ENCODE peak calls at places on chromosomes 4 and X, in six cellular contexts. D, G, X, H, Z and N are unnamed samples.

GRCh38 chr4:36187723-36188333 is 56.5 kb downstream of the ARAP2 start:
- DNase-seq in D (no peak), G (peak), X (no peak), H (no peak), Z (no peak), N (no peak)

GRCh38 chrX:24242649-24243556 is 71.0 kb downstream of the SUPT20HL2 start:
- DNase-seq in D (peak), G (peak), X (peak), H (peak), Z (peak), N (no peak)

GRCh38 chrX:39764441-39764914 is 333.3 kb downstream of the BCOR start:
- DNase-seq in D (peak), G (peak), X (no peak), H (no peak), Z (no peak), N (no peak)

GRCh38 chrX:40418413-40419195 is 162.2 kb upstream of the ATP6AP2 start:
- DNase-seq in D (no peak), G (peak), X (peak), H (no peak), Z (no peak), N (no peak)

GRCh38 chr4:105895609-105896460 is 564 bp downstream of the NPNT start:
- DNase-seq in D (peak), G (no peak), X (peak), H (no peak), Z (peak), N (no peak)

GRCh38 chrX:13938053-13938765 is 91.5 kb downstream of the GEMIN8 start:
- DNase-seq in D (peak), G (peak), X (peak), H (no peak), Z (peak), N (no peak)

GRCh38 chr4:181289203-181289602 is 954.0 kb upstream of the TENM3 start:
- DNase-seq in D (no peak), G (no peak), X (no peak), H (no peak), Z (no peak), N (no peak)

GRCh38 chr4:8198906-8199593 is at the start of gene SH3TC1:
- DNase-seq in D (peak), G (peak), X (peak), H (peak), Z (peak), N (peak)

GRCh38 chr4:73021634-73022033 is 47.9 kb downstream of the COX18 start:
- DNase-seq in D (no peak), G (peak), X (peak), H (no peak), Z (no peak), N (peak)

GRCh38 chrX:43655151-43655676 is 885 bp upstream of the MAOA start:
- DNase-seq in D (peak), G (no peak), X (peak), H (peak), Z (peak), N (no peak)

DNA sequence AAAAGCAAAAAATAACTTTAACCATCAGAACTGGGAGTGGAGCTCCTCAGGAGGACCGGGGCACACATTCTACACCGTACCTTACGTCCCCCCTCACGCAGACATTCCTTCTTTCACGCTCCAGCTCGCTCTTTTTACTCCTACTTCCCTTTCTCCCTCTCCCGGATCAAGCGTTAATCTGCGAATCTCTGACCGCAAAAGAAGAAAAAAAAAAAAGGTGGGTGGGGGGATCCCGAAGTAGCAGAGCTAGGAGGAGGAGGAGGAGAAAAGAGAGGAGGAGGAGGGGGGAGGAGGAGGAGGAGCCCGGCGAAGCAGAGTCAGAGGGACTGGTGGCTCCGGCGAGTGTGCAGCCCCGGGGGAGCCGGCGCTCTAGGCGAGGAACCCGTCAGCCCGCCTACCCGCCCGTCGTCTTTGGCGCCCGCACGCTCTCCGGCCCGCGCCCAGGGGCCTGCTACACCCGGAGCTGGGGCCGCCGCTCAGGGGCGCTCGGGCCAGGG is at the start of gene NHSL2:
- DNase-seq in D (peak), G (no peak), X (peak), H (no peak), Z (peak), N (no peak)
- TF ChIP-seq POLR2A in D (no peak), G (no peak), X (no peak), H (no peak), Z (no peak), N (no peak)

DNA sequence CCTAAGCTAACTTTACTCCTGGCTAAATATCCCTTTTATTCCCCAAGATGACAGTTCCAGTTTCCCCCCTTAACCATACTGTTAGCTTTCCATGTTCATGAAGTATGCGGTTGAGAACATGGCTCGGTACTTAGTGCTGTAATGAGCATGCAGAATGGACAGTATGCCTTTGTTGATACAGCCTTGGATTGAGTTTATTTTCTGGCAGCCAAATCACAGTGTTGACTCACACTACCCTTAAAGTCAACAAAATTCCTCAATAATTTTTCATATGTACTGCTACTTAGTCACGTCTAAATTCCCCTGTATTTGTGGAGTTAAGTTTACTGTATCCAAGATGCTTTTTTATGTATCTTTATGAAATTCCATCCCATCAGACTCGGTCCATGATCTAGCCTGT is 1.4 kb upstream of the VEGFC start:
- DNase-seq in D (no peak), G (no peak), X (no peak), H (no peak), Z (no peak), N (peak)
- TF ChIP-seq POLR2A in D (no peak), G (no peak), X (no peak), H (no peak), Z (no peak), N (no peak)

GRCh38 chr4:3122081-3122563 is 47.6 kb downstream of the HTT start:
- DNase-seq in D (no peak), G (no peak), X (no peak), H (no peak), Z (no peak), N (no peak)

GRCh38 chr4:3123201-3123671 is 48.8 kb downstream of the HTT start:
- DNase-seq in D (peak), G (no peak), X (no peak), H (no peak), Z (no peak), N (no peak)

GRCh38 chr4:3121596-3121995 is 47.1 kb downstream of the HTT start:
- DNase-seq in D (no peak), G (no peak), X (no peak), H (no peak), Z (no peak), N (no peak)

GRCh38 chr4:3118281-3118680 is 43.8 kb downstream of the HTT start:
- DNase-seq in D (no peak), G (no peak), X (no peak), H (no peak), Z (no peak), N (no peak)

GRCh38 chr4:3121110-3121509 is 46.6 kb downstream of the HTT start:
- DNase-seq in D (no peak), G (no peak), X (no peak), H (no peak), Z (no peak), N (no peak)
- TF ChIP-seq POLR2A in D (no peak), G (no peak), X (no peak), H (no peak), Z (no peak), N (no peak)

GRCh38 chrX:11758400-11759171 is 549 bp downstream of the MSL3 start:
- DNase-seq in D (peak), G (peak), X (peak), H (peak), Z (peak), N (peak)
- TF ChIP-seq POLR2A in D (no peak), G (no peak), X (peak), H (no peak), Z (no peak), N (peak)

DNA sequence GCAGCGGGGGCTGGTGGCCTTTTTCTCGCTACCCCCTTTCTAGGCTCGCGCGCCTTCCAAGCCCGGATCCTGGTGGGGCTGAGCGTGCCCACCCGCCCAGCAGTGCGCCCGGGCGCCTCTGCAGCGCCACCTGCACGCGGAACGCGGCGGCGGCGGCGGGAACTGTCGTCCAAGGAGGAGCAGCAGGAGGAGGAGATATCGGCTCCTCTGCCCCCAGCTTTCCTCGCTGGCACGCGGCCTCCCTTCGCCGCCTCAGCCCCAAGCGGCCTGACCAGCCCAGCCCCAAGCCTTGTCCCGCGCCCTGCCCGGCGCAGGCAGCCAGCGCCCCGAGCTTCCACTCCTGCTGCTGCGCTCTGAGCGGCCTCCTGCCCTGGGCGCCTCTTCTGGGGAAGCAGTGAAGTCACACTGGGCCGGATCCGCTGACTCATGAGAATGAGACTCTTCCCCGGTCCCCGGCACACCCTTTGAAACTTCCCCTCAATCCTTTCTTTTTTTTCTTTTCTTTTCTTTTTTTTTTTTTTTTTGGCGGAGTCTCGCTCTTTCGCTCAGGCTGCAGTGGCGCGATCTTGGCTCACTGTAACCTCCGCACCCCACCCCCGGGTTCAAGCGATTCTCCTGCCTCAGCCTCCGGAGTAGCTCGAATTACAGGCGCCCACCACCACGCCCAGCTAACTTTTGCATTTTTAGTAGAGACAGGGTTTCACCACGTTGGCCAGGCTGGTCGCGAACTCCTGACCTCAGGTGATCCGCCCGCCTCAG is 10.6 kb upstream of the ELF4 start:
- DNase-seq in D (peak), G (peak), X (peak), H (peak), Z (peak), N (peak)
- TF ChIP-seq POLR2A in D (no peak), G (no peak), X (no peak), H (no peak), Z (no peak), N (no peak)

GRCh38 chr4:40231464-40231863 is 34.6 kb downstream of the RHOH start:
- DNase-seq in D (no peak), G (no peak), X (no peak), H (no peak), Z (no peak), N (no peak)

GRCh38 chr4:40223343-40223742 is 26.5 kb downstream of the RHOH start:
- DNase-seq in D (no peak), G (no peak), X (no peak), H (no peak), Z (no peak), N (no peak)

GRCh38 chr4:40228497-40229365 is 31.9 kb downstream of the RHOH start:
- DNase-seq in D (no peak), G (no peak), X (no peak), H (no peak), Z (no peak), N (no peak)

GRCh38 chr4:40225497-40225896 is 28.7 kb downstream of the RHOH start:
- DNase-seq in D (no peak), G (no peak), X (no peak), H (no peak), Z (no peak), N (no peak)

GRCh38 chr4:40227284-40227683 is 30.5 kb downstream of the RHOH start:
- DNase-seq in D (no peak), G (peak), X (no peak), H (no peak), Z (no peak), N (no peak)
- TF ChIP-seq POLR2A in D (no peak), G (no peak), X (no peak), H (no peak), Z (no peak), N (no peak)